ENCODE peak calls at places on chromosomes 6 and 20, in six cellular contexts. A is tibial nerve, R is HFF-Myc, L is BJ, Z is cardiac muscle cell, T is stomach. W is an unnamed sample.

GRCh38 chr6:57317060-57317943 is at the start of gene PRIM2:
- DNase-seq in R (peak; percentile 52), A (peak; percentile 67), Z (peak; percentile 84), L (no peak), T (peak; percentile 88), W (peak; percentile 50)

GRCh38 chr20:4102381-4102780 is 87.0 kb upstream of the RNF24 start:
- DNase-seq in A (no peak), Z (no peak), L (no peak), T (no peak), R (no peak), W (no peak)

GRCh38 chr6:117472667-117473066 is 9.8 kb upstream of the DCBLD1 start:
- DNase-seq in T (no peak), A (no peak), R (no peak), Z (no peak), L (no peak), W (no peak)

GRCh38 chr6:35668096-35668495 is 20.6 kb downstream of the FKBP5 start:
- DNase-seq in T (no peak), Z (no peak), A (no peak), R (no peak), L (no peak), W (no peak)

GRCh38 chr6:148818939-148819575 is 72.2 kb downstream of the UST start:
- DNase-seq in L (no peak), Z (no peak), T (no peak), A (no peak), R (no peak), W (peak; percentile 37)

GRCh38 chr6:140203611-140204553 is 829.4 kb upstream of the CITED2 start:
- DNase-seq in A (no peak), Z (peak; percentile 55), L (peak; percentile 25), T (no peak), R (peak; percentile 52), W (no peak)

GRCh38 chr6:164107297-164107995 is 692.9 kb downstream of the QKI start:
- DNase-seq in R (no peak), L (no peak), T (no peak), Z (peak; percentile 58), A (no peak), W (no peak)

GRCh38 chr6:35142578-35142977 is 1.4 kb upstream of the TCP11 start:
- DNase-seq in T (no peak), R (no peak), A (no peak), Z (no peak), L (no peak), W (peak; percentile 18)

GRCh38 chr20:47717421-47717820 is 67.9 kb downstream of the SULF2 start:
- DNase-seq in L (no peak), Z (no peak), R (no peak), T (no peak), A (no peak), W (no peak)

GRCh38 chr20:39607124-39607523 is 645.0 kb downstream of the DHX35 start:
- DNase-seq in A (no peak), Z (no peak), T (no peak), L (no peak), R (no peak), W (peak; percentile 72)

GRCh38 chr6:16344756-16345155 is 106.4 kb downstream of the GMPR start:
- DNase-seq in A (no peak), L (peak; percentile 83), Z (peak; percentile 74), T (no peak), R (no peak), W (no peak)

GRCh38 chr6:19849736-19850135 is 12.6 kb downstream of the ID4 start:
- DNase-seq in R (no peak), L (no peak), T (no peak), Z (no peak), A (no peak), W (no peak)

GRCh38 chr6:143615785-143616184 is 62.0 kb upstream of the PHACTR2 start:
- DNase-seq in T (no peak), R (no peak), L (no peak), Z (no peak), A (no peak), W (no peak)

GRCh38 chr6:54282186-54282585 is 26.1 kb upstream of the TINAG start:
- DNase-seq in L (peak; percentile 92), A (no peak), R (peak; percentile 99), T (no peak), Z (peak; percentile 20), W (no peak)

GRCh38 chr6:24147453-24148153 is 21.6 kb downstream of the NRSN1 start:
- DNase-seq in R (no peak), L (no peak), T (no peak), A (no peak), Z (no peak), W (no peak)

GRCh38 chr6:136059308-136059707 is 190.8 kb downstream of the MTFR2 start:
- DNase-seq in L (no peak), Z (peak; percentile 36), R (no peak), A (no peak), T (no peak), W (no peak)

GRCh38 chr6:37309059-37309458 is 44.7 kb upstream of the RNF8 start:
- DNase-seq in A (no peak), R (no peak), L (no peak), T (no peak), Z (no peak), W (no peak)

GRCh38 chr6:130587778-130588520 is 222.1 kb downstream of the TMEM200A start:
- DNase-seq in A (no peak), L (no peak), T (no peak), R (peak; percentile 26), Z (peak; percentile 67), W (peak; percentile 58)

GRCh38 chr20:17657898-17658647 is 24.0 kb downstream of the RRBP1 start:
- DNase-seq in L (no peak), A (no peak), T (no peak), R (no peak), Z (no peak), W (no peak)

GRCh38 chr20:19129976-19130612 is 82.3 kb upstream of the SLC24A3 start:
- DNase-seq in A (no peak), T (peak; percentile 68), Z (no peak), R (no peak), L (no peak), W (no peak)

GRCh38 chr6:151679081-151679480 is 128.4 kb upstream of the ESR1 start:
- DNase-seq in L (peak; percentile 75), R (peak; percentile 91), T (no peak), A (no peak), Z (peak; percentile 54), W (no peak)

GRCh38 chr20:4592316-4593148 is 129.2 kb upstream of the PRND start:
- DNase-seq in A (no peak), T (peak; percentile 67), Z (peak; percentile 53), R (no peak), L (no peak), W (no peak)

GRCh38 chr6:112251170-112251945 is 3.0 kb downstream of the LAMA4 start:
- DNase-seq in A (no peak), R (no peak), T (no peak), L (no peak), Z (peak; percentile 86), W (no peak)

GRCh38 chr20:54200487-54201267 is 7.2 kb upstream of the PFDN4 start:
- DNase-seq in T (no peak), A (no peak), L (no peak), R (no peak), Z (no peak), W (no peak)

GRCh38 chr6:39843305-39844020 is 51.3 kb downstream of the DAAM2 start:
- DNase-seq in T (no peak), R (no peak), L (no peak), A (no peak), Z (peak; percentile 22), W (no peak)

GRCh38 chr6:106918128-106918527 is 56.4 kb downstream of the CD24 start:
- DNase-seq in Z (no peak), T (no peak), R (no peak), L (no peak), A (no peak), W (no peak)

GRCh38 chr6:117231466-117231865 is 33.9 kb upstream of the VGLL2 start:
- DNase-seq in Z (no peak), R (no peak), A (no peak), T (no peak), L (no peak), W (no peak)

GRCh38 chr20:8953300-8953699 is 115.6 kb upstream of the PLCB4 start:
- DNase-seq in R (no peak), A (no peak), L (no peak), T (no peak), Z (no peak), W (no peak)

GRCh38 chr6:158835616-158836221 is 16.6 kb upstream of the EZR start:
- DNase-seq in A (no peak), L (no peak), R (no peak), Z (peak; percentile 86), T (peak; percentile 85), W (no peak)

GRCh38 chr6:165119231-165120020 is 190.0 kb downstream of the C6orf118 start:
- DNase-seq in R (no peak), A (no peak), L (no peak), T (no peak), Z (peak; percentile 2), W (no peak)

GRCh38 chr6:168309997-168310396 is 9.6 kb downstream of the DACT2 start:
- DNase-seq in A (no peak), T (no peak), R (no peak), Z (no peak), L (no peak), W (no peak)

GRCh38 chr6:1837868-1838267 is 228.2 kb downstream of the FOXC1 start:
- DNase-seq in Z (no peak), T (no peak), R (no peak), L (no peak), A (no peak), W (no peak)

GRCh38 chr6:90274481-90275030 is 22.1 kb downstream of the BACH2 start:
- DNase-seq in A (no peak), T (peak; percentile 43), Z (no peak), L (no peak), R (no peak), W (no peak)
- TF ChIP-seq CTCF in A (no peak), T (no peak), Z (no peak), L (no peak), R (no peak), W (no peak)

GRCh38 chr6:105402090-105402980 is 547 bp downstream of the PREP start:
- DNase-seq in T (peak; percentile 36), L (no peak), Z (peak; percentile 54), R (no peak), A (no peak), W (no peak)
- H3K4me3 ChIP-seq in T (peak overlapping the region; percentile 92), L (peak overlapping the region; percentile 85), Z (peak overlapping the region; percentile 99), R (peak overlapping the region; percentile 89), A (peak overlapping the region; percentile 90), W (peak overlapping the region; percentile 75)

GRCh38 chr6:20873425-20874190 is 339.4 kb downstream of the CDKAL1 start:
- DNase-seq in L (no peak), R (no peak), A (no peak), T (no peak), Z (peak; percentile 40), W (no peak)
- TF ChIP-seq CTCF in L (peak; percentile 17), R (no peak), A (no peak), T (no peak), Z (peak; percentile 28), W (peak; percentile 6)

DNA sequence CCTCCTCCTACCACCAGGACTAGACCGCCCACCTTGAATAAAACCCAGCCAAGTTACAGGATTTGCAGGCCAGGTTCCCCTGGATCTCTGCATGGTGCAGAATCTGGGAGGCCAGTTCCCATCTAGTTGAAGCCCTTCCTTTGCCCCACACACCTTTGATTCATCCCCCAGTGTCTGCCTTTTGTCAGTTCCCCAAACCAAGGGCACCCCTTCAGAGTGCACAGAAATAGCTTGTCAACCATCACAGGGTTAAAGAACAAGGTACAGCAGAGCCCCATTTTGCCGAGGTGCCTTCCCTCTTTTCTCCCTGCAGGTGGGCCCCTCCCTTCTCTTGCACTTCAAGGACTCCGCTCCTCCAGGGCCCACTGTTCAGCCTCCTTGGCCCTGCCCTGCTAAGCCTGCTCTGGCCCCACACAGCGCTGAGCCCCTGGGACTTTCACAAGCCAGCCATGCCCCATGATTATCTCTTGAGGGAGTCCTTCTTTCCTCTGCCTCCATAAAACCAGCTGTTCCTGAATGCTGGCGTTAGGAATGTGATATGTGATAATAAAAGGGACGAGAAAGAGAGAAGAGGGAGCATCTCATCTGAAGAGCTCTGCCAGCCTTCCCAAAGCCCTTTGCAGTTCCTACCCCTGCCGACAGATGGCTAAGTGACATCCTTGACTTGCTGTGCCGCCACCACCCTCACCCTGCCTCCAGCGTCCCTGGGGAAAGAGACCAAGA is 280.3 kb downstream of the CDC5L start:
- DNase-seq in R (no peak), L (no peak), Z (peak; percentile 39), T (peak; percentile 39), A (no peak), W (no peak)
- H3K4me3 ChIP-seq in R (no peak overlapping the region), L (no peak overlapping the region), Z (no peak overlapping the region), T (no peak overlapping the region), A (no peak overlapping the region), W (no peak overlapping the region)